ENCODE peak calls at places on chromosomes 5 and 9, in ten cellular contexts. One of them, this sample, is unnamed.

GRCh38 chr5:149537374-149537959 is 13.8 kb downstream of the CSNK1A1 start:
- DNase-seq in kidney: no peak
- DNase-seq in breast epithelium: no peak
- DNase-seq in fibroblast of mammary gland: no peak
- DNase-seq in HL-60: no peak
- DNase-seq in fibroblast of lung: no peak
- DNase-seq in transverse colon: no peak
- DNase-seq in endodermal cell: no peak
- DNase-seq in upper lobe of right lung: no peak
- DNase-seq in psoas muscle: no peak
- DNase-seq in this sample: no peak

GRCh38 chr5:132298305-132298704 is 4.1 kb downstream of the SLC22A4 start:
- DNase-seq in kidney: no peak
- DNase-seq in breast epithelium: no peak
- DNase-seq in fibroblast of mammary gland: peak
- DNase-seq in HL-60: peak
- DNase-seq in fibroblast of lung: no peak
- DNase-seq in transverse colon: no peak
- DNase-seq in endodermal cell: no peak
- DNase-seq in upper lobe of right lung: no peak
- DNase-seq in psoas muscle: no peak
- DNase-seq in this sample: no peak

GRCh38 chr9:111597852-111598729 is 1.4 kb downstream of the PTGR1 start:
- DNase-seq in kidney: peak
- DNase-seq in breast epithelium: peak
- DNase-seq in fibroblast of mammary gland: peak
- DNase-seq in HL-60: peak
- DNase-seq in fibroblast of lung: peak
- DNase-seq in transverse colon: peak
- DNase-seq in endodermal cell: peak
- DNase-seq in upper lobe of right lung: peak
- DNase-seq in psoas muscle: peak
- DNase-seq in this sample: peak

GRCh38 chr5:4584982-4585381 is 555.1 kb upstream of the ADAMTS16 start:
- DNase-seq in kidney: no peak
- DNase-seq in breast epithelium: no peak
- DNase-seq in fibroblast of mammary gland: peak
- DNase-seq in HL-60: no peak
- DNase-seq in fibroblast of lung: peak
- DNase-seq in transverse colon: no peak
- DNase-seq in endodermal cell: no peak
- DNase-seq in upper lobe of right lung: no peak
- DNase-seq in psoas muscle: peak
- DNase-seq in this sample: no peak

GRCh38 chr5:129460121-129460950 is at the start of gene ADAMTS19:
- DNase-seq in kidney: peak
- DNase-seq in breast epithelium: no peak
- DNase-seq in fibroblast of mammary gland: peak
- DNase-seq in HL-60: no peak
- DNase-seq in fibroblast of lung: peak
- DNase-seq in transverse colon: peak
- DNase-seq in endodermal cell: peak
- DNase-seq in upper lobe of right lung: no peak
- DNase-seq in psoas muscle: no peak
- DNase-seq in this sample: no peak

GRCh38 chr9:103889989-103890388 is 204.1 kb upstream of the SMC2 start:
- DNase-seq in kidney: no peak
- DNase-seq in breast epithelium: no peak
- DNase-seq in fibroblast of mammary gland: no peak
- DNase-seq in HL-60: no peak
- DNase-seq in fibroblast of lung: no peak
- DNase-seq in transverse colon: no peak
- DNase-seq in endodermal cell: no peak
- DNase-seq in upper lobe of right lung: no peak
- DNase-seq in psoas muscle: no peak
- DNase-seq in this sample: no peak

GRCh38 chr9:8666060-8666459 is 866.5 kb upstream of the DMAC1 start:
- DNase-seq in kidney: no peak
- DNase-seq in breast epithelium: no peak
- DNase-seq in fibroblast of mammary gland: no peak
- DNase-seq in HL-60: no peak
- DNase-seq in fibroblast of lung: no peak
- DNase-seq in transverse colon: no peak
- DNase-seq in endodermal cell: no peak
- DNase-seq in upper lobe of right lung: no peak
- DNase-seq in psoas muscle: no peak
- DNase-seq in this sample: no peak

GRCh38 chr5:38719403-38719802 is 126.4 kb upstream of the OSMR start:
- DNase-seq in kidney: no peak
- DNase-seq in breast epithelium: no peak
- DNase-seq in fibroblast of mammary gland: no peak
- DNase-seq in HL-60: no peak
- DNase-seq in fibroblast of lung: no peak
- DNase-seq in transverse colon: no peak
- DNase-seq in endodermal cell: no peak
- DNase-seq in upper lobe of right lung: no peak
- DNase-seq in psoas muscle: no peak
- DNase-seq in this sample: no peak

GRCh38 chr5:152113401-152113800 is 188.8 kb upstream of the GLRA1 start:
- DNase-seq in kidney: no peak
- DNase-seq in breast epithelium: no peak
- DNase-seq in fibroblast of mammary gland: no peak
- DNase-seq in HL-60: no peak
- DNase-seq in fibroblast of lung: peak
- DNase-seq in transverse colon: no peak
- DNase-seq in endodermal cell: no peak
- DNase-seq in upper lobe of right lung: no peak
- DNase-seq in psoas muscle: no peak
- DNase-seq in this sample: no peak

GRCh38 chr5:75049581-75050274 is 2.6 kb downstream of the GCNT4 start:
- DNase-seq in kidney: no peak
- DNase-seq in breast epithelium: no peak
- DNase-seq in fibroblast of mammary gland: peak
- DNase-seq in HL-60: peak
- DNase-seq in fibroblast of lung: peak
- DNase-seq in transverse colon: peak
- DNase-seq in endodermal cell: peak
- DNase-seq in upper lobe of right lung: no peak
- DNase-seq in psoas muscle: no peak
- DNase-seq in this sample: no peak

GRCh38 chr5:169978744-169979143 is 1.6 kb downstream of the INSYN2B start:
- DNase-seq in kidney: no peak
- DNase-seq in breast epithelium: no peak
- DNase-seq in fibroblast of mammary gland: peak
- DNase-seq in HL-60: no peak
- DNase-seq in fibroblast of lung: peak
- DNase-seq in transverse colon: no peak
- DNase-seq in endodermal cell: no peak
- DNase-seq in upper lobe of right lung: no peak
- DNase-seq in psoas muscle: no peak
- DNase-seq in this sample: no peak
- H3K4me3 ChIP-seq in kidney: no peak
- H3K4me3 ChIP-seq in breast epithelium: no peak
- H3K4me3 ChIP-seq in fibroblast of mammary gland: peak
- H3K4me3 ChIP-seq in HL-60: no peak
- H3K4me3 ChIP-seq in fibroblast of lung: peak
- H3K4me3 ChIP-seq in transverse colon: no peak
- H3K4me3 ChIP-seq in endodermal cell: no peak
- H3K4me3 ChIP-seq in upper lobe of right lung: no peak
- H3K4me3 ChIP-seq in psoas muscle: no peak
- H3K4me3 ChIP-seq in this sample: no peak

GRCh38 chr9:83800236-83801033 is 17.1 kb downstream of the GKAP1 start:
- DNase-seq in kidney: no peak
- DNase-seq in breast epithelium: no peak
- DNase-seq in fibroblast of mammary gland: no peak
- DNase-seq in HL-60: no peak
- DNase-seq in fibroblast of lung: no peak
- DNase-seq in transverse colon: no peak
- DNase-seq in endodermal cell: no peak
- DNase-seq in upper lobe of right lung: no peak
- DNase-seq in psoas muscle: no peak
- DNase-seq in this sample: no peak
- H3K4me3 ChIP-seq in kidney: no peak
- H3K4me3 ChIP-seq in breast epithelium: no peak
- H3K4me3 ChIP-seq in fibroblast of mammary gland: no peak
- H3K4me3 ChIP-seq in HL-60: no peak
- H3K4me3 ChIP-seq in fibroblast of lung: no peak
- H3K4me3 ChIP-seq in transverse colon: no peak
- H3K4me3 ChIP-seq in endodermal cell: no peak
- H3K4me3 ChIP-seq in upper lobe of right lung: no peak
- H3K4me3 ChIP-seq in psoas muscle: no peak
- H3K4me3 ChIP-seq in this sample: no peak

GRCh38 chr5:116423091-116423490 is 151.5 kb downstream of the SEMA6A start:
- DNase-seq in kidney: no peak
- DNase-seq in breast epithelium: no peak
- DNase-seq in fibroblast of mammary gland: no peak
- DNase-seq in HL-60: no peak
- DNase-seq in fibroblast of lung: peak
- DNase-seq in transverse colon: no peak
- DNase-seq in endodermal cell: no peak
- DNase-seq in upper lobe of right lung: no peak
- DNase-seq in psoas muscle: no peak
- DNase-seq in this sample: no peak
- H3K4me3 ChIP-seq in kidney: no peak
- H3K4me3 ChIP-seq in breast epithelium: no peak
- H3K4me3 ChIP-seq in fibroblast of mammary gland: no peak
- H3K4me3 ChIP-seq in HL-60: no peak
- H3K4me3 ChIP-seq in fibroblast of lung: no peak
- H3K4me3 ChIP-seq in transverse colon: no peak
- H3K4me3 ChIP-seq in endodermal cell: no peak
- H3K4me3 ChIP-seq in upper lobe of right lung: no peak
- H3K4me3 ChIP-seq in psoas muscle: no peak
- H3K4me3 ChIP-seq in this sample: no peak

GRCh38 chr9:130541533-130541932 is 37.8 kb upstream of the FUBP3 start:
- DNase-seq in kidney: no peak
- DNase-seq in breast epithelium: no peak
- DNase-seq in fibroblast of mammary gland: no peak
- DNase-seq in HL-60: no peak
- DNase-seq in fibroblast of lung: no peak
- DNase-seq in transverse colon: no peak
- DNase-seq in endodermal cell: no peak
- DNase-seq in upper lobe of right lung: no peak
- DNase-seq in psoas muscle: no peak
- DNase-seq in this sample: no peak
- H3K4me3 ChIP-seq in kidney: no peak
- H3K4me3 ChIP-seq in breast epithelium: no peak
- H3K4me3 ChIP-seq in fibroblast of mammary gland: no peak
- H3K4me3 ChIP-seq in HL-60: no peak
- H3K4me3 ChIP-seq in fibroblast of lung: no peak
- H3K4me3 ChIP-seq in transverse colon: no peak
- H3K4me3 ChIP-seq in endodermal cell: no peak
- H3K4me3 ChIP-seq in upper lobe of right lung: no peak
- H3K4me3 ChIP-seq in psoas muscle: no peak
- H3K4me3 ChIP-seq in this sample: no peak

DNA sequence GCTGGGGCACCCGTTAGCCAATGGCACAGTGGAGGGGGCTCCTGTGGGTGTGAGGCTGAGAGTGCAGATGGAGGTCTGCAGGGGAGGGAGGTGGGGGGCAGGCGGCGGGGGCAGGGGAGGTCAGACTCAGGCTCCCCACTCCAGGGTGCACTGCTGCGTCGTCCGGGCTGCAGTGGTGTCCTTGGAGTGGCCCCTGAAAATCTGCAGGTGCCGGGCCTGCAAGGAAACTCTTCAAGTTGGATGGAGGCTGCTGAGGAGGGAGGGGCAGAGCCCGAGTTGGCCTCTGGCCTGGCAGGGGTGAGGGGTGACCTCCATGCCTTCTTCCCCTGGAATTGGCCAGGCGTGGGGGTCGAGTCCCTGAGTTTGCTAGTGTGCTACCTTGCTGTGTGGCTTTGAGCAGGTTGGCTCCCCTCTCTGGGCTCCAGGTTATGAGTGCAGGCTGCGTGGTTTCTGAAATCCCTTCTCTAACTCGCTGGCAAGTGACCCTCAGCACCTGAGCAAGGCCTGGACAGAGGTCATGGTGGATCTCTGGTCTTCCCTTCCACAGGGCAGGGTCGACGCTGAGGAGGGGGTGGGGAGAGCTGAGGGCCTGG is 877 bp downstream of the ADAMTSL2 start:
- DNase-seq in kidney: no peak
- DNase-seq in breast epithelium: no peak
- DNase-seq in fibroblast of mammary gland: no peak
- DNase-seq in HL-60: no peak
- DNase-seq in fibroblast of lung: no peak
- DNase-seq in transverse colon: no peak
- DNase-seq in endodermal cell: no peak
- DNase-seq in upper lobe of right lung: no peak
- DNase-seq in psoas muscle: no peak
- DNase-seq in this sample: no peak
- H3K4me3 ChIP-seq in kidney: peak
- H3K4me3 ChIP-seq in breast epithelium: peak
- H3K4me3 ChIP-seq in fibroblast of mammary gland: no peak
- H3K4me3 ChIP-seq in HL-60: no peak
- H3K4me3 ChIP-seq in fibroblast of lung: no peak
- H3K4me3 ChIP-seq in transverse colon: no peak
- H3K4me3 ChIP-seq in endodermal cell: no peak
- H3K4me3 ChIP-seq in upper lobe of right lung: peak
- H3K4me3 ChIP-seq in psoas muscle: peak
- H3K4me3 ChIP-seq in this sample: no peak

DNA sequence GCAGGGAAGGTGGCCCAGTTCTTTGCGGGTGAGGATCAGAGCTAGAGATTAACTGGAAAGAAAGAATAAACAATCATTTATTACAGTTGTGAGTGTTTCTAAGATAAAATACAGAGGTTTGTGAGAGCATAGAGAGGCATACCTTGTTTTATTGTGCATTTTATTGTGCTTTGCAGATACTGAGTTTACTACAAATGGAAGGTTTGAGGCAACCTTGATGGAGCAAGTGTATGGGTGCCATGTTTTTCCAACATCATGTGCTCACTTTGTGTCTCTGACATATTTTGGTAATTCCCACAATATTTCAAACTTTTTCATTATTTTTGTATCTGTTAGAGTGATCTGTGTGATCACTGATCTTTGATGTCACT is 715 bp upstream of the C5orf34 start:
- DNase-seq in kidney: no peak
- DNase-seq in breast epithelium: no peak
- DNase-seq in fibroblast of mammary gland: no peak
- DNase-seq in HL-60: no peak
- DNase-seq in fibroblast of lung: no peak
- DNase-seq in transverse colon: no peak
- DNase-seq in endodermal cell: no peak
- DNase-seq in upper lobe of right lung: no peak
- DNase-seq in psoas muscle: no peak
- DNase-seq in this sample: no peak
- H3K4me3 ChIP-seq in kidney: peak
- H3K4me3 ChIP-seq in breast epithelium: peak
- H3K4me3 ChIP-seq in fibroblast of mammary gland: peak
- H3K4me3 ChIP-seq in HL-60: peak
- H3K4me3 ChIP-seq in fibroblast of lung: peak
- H3K4me3 ChIP-seq in transverse colon: peak
- H3K4me3 ChIP-seq in endodermal cell: peak
- H3K4me3 ChIP-seq in upper lobe of right lung: peak
- H3K4me3 ChIP-seq in psoas muscle: peak
- H3K4me3 ChIP-seq in this sample: peak

This sample was measured in aorta.